ENCODE peak calls at places on chromosomes 12 and 14, in four cellular contexts. R is brain microvascular endothelial cell, W is astrocyte of the spinal cord, X is NB4. A is an unnamed sample.

GRCh38 chr12:76919388-76920181 is 40.8 kb upstream of the CSRP2 start:
- DNase-seq in R (no peak), X (no peak), W (no peak), A (no peak)

GRCh38 chr14:92004062-92004461 is 35.8 kb downstream of the TRIP11 start:
- DNase-seq in R (no peak), W (no peak), X (no peak), A (no peak)

GRCh38 chr14:74161526-74162158 is 76.9 kb downstream of the LIN52 start:
- DNase-seq in R (no peak), W (no peak), X (no peak), A (no peak)

GRCh38 chr12:5022465-5023061 is 21.1 kb upstream of the KCNA5 start:
- DNase-seq in X (peak), R (no peak), W (peak), A (no peak)

GRCh38 chr12:530308-530707 is 70.6 kb downstream of the B4GALNT3 start:
- DNase-seq in W (peak), R (no peak), X (no peak), A (no peak)

GRCh38 chr12:110846615-110847566 is at the start of gene CCDC63:
- DNase-seq in X (peak), R (peak), W (peak), A (peak)

GRCh38 chr12:76123301-76124212 is 39.1 kb upstream of the NAP1L1 start:
- DNase-seq in W (peak), R (no peak), X (no peak), A (no peak)

GRCh38 chr14:99597911-99598600 is 6.0 kb downstream of the CCDC85C start:
- DNase-seq in R (no peak), X (no peak), W (no peak), A (no peak)

GRCh38 chr14:68208218-68208617 is 388.6 kb downstream of the RAD51B start:
- DNase-seq in R (no peak), X (no peak), W (peak), A (no peak)

GRCh38 chr14:72512925-72513324 is 381.0 kb downstream of the DPF3 start:
- DNase-seq in X (no peak), R (no peak), W (no peak), A (no peak)

GRCh38 chr14:102445066-102445465 is 64.5 kb downstream of the ANKRD9 start:
- DNase-seq in W (no peak), R (no peak), X (no peak), A (no peak)

GRCh38 chr12:13220848-13221247 is 24.3 kb downstream of the EMP1 start:
- DNase-seq in X (no peak), R (no peak), W (no peak), A (no peak)

GRCh38 chr14:68628605-68629310 is 164.1 kb downstream of the ZFP36L1 start:
- DNase-seq in R (no peak), X (no peak), W (no peak), A (peak)

GRCh38 chr14:88559852-88560251 is 3.0 kb upstream of the ZC3H14 start:
- DNase-seq in W (peak), R (peak), X (peak), A (no peak)

GRCh38 chr12:40034712-40035111 is 71.2 kb downstream of the SLC2A13 start:
- DNase-seq in R (no peak), W (no peak), X (no peak), A (no peak)

GRCh38 chr12:26370098-26370497 is 174.7 kb downstream of the SSPN start:
- DNase-seq in R (no peak), W (no peak), X (no peak), A (no peak)

GRCh38 chr14:71554323-71554722 is 377.9 kb upstream of the RGS6 start:
- DNase-seq in W (no peak), R (no peak), X (no peak), A (no peak)

GRCh38 chr12:70393787-70394519 is 27.9 kb downstream of the KCNMB4 start:
- DNase-seq in W (peak), X (no peak), R (peak), A (no peak)

DNA sequence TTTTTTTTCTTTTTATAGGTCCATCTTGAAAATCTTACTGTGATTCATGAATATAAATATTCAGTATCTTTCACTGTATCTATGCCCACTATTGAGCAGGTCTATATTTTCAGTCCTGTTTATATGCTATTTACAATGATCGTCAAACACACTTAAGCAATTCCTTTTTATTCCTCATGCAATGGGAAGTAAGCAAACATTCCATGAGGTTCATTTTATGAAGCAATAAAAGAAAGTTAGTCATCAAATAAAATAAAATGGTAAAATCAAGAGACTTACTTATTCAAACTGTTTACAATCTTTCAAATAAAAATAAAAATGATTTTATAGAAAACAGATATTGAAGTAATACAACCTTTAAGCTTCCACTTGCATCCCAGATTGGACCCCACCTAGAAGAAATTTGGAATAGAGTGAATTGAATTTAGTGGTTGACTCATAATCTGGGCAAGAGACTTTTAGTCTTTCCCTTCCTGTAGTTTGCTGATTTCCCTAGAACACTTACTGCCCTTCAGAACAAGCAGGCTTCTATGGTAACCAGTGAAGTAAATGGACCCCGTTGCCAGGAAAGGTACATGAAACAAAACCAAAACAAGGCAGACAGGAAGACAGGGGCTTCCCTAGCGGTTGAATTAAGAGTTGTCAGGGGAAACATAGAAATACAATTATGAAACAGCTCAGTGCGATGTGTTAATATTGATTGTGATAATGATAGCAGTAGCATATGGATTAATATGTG is 241.0 kb upstream of the ATP2B1 start:
- DNase-seq in R (peak), W (peak), X (no peak), A (no peak)
- H3K4me3 ChIP-seq in R (no peak), W (no peak), X (no peak), A (no peak)

GRCh38 chr14:22558221-22558913 is 30.7 kb downstream of the DAD1 start:
- DNase-seq in X (peak), R (no peak), W (no peak), A (no peak)
- TF ChIP-seq CTCF in X (no peak), R (peak), W (peak), A (no peak)

GRCh38 chr14:61713724-61714437 is 18.6 kb downstream of the HIF1A start:
- DNase-seq in R (no peak), X (no peak), W (no peak), A (no peak)
- H3K4me3 ChIP-seq in R (peak), X (no peak), W (no peak), A (no peak)

GRCh38 chr14:93137864-93138263 is 22.1 kb upstream of the ITPK1 start:
- DNase-seq in W (no peak), X (no peak), R (no peak), A (no peak)
- TF ChIP-seq CTCF in W (no peak), X (no peak), R (no peak), A (no peak)

DNA sequence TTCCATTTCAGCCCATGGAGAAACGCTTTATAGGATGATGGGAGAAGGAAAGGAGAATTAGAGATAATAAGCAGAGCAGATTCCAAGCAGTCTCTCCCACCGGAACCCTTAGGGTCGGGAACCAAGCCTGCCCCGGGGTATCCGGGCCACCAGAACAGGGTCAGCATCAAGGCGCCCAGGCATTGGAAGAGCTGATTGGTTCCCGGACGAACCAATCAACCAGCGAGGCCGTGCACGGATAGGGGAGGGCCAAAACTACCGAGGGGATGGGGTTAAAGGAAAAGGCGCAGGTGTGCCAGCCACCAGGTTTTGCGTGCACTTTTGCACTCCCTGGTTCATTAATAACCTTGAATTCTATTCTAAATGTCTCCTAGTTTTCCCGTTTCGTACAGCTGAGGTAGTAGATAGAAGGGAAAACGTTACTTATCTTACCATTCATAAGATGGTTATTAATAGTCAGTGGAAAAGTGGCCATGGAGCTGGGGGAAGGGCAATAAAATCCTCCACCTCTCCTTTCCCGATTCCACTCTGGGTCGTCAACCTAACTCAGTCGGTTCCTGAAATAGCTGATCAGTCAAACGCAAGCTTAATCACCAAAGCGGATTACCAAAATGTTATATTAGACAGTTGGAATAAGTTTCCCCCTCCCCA is 1.6 kb downstream of the PPM1H start:
- DNase-seq in X (no peak), W (peak), R (no peak), A (no peak)
- H3K4me3 ChIP-seq in X (no peak), W (peak), R (peak), A (no peak)

A was measured in lower leg skin.